ENCODE peak calls at places on chromosomes 12 and 14, in seven cellular contexts. T, Z, U, F, O, Y and X are unnamed samples.

GRCh38 chr12:85688837-85689236 is 147.4 kb downstream of the RASSF9 start:
- DNase-seq in T (no peak), Z (no peak), U (no peak), F (peak), O (peak), Y (no peak), X (no peak)

GRCh38 chr14:61332658-61333029 is 11.3 kb downstream of the PRKCH start:
- DNase-seq in T (no peak), Z (no peak), U (no peak), F (no peak), O (no peak), Y (no peak), X (no peak)

GRCh38 chr14:74554742-74555362 is 57.2 kb downstream of the LTBP2 start:
- DNase-seq in T (no peak), Z (no peak), U (no peak), F (no peak), O (no peak), Y (no peak), X (no peak)

GRCh38 chr12:121214171-121214777 is 4.3 kb downstream of the P2RX4 start:
- DNase-seq in T (no peak), Z (no peak), U (no peak), F (peak), O (no peak), Y (peak), X (no peak)

GRCh38 chr12:121175383-121176119 is 34.4 kb upstream of the P2RX4 start:
- DNase-seq in T (no peak), Z (no peak), U (no peak), F (peak), O (no peak), Y (no peak), X (no peak)

GRCh38 chr14:97777622-97778021 is 980.4 kb downstream of the VRK1 start:
- DNase-seq in T (no peak), Z (no peak), U (no peak), F (no peak), O (no peak), Y (no peak), X (no peak)

GRCh38 chr12:132710062-132710421 is 600 bp upstream of the PGAM5 start:
- DNase-seq in T (no peak), Z (no peak), U (no peak), F (no peak), O (no peak), Y (no peak), X (no peak)

GRCh38 chr12:44869503-44869902 is 6.6 kb downstream of the NELL2 start:
- DNase-seq in T (no peak), Z (no peak), U (no peak), F (no peak), O (no peak), Y (no peak), X (no peak)

GRCh38 chr12:92987846-92988621 is 58.9 kb upstream of the EEA1 start:
- DNase-seq in T (no peak), Z (no peak), U (no peak), F (no peak), O (no peak), Y (no peak), X (no peak)

GRCh38 chr12:26891704-26892103 is 46.1 kb downstream of the INTS13 start:
- DNase-seq in T (no peak), Z (no peak), U (no peak), F (no peak), O (no peak), Y (no peak), X (no peak)

GRCh38 chr12:132389526-132390286 is 60.3 kb upstream of the GALNT9 start:
- DNase-seq in T (no peak), Z (no peak), U (no peak), F (no peak), O (no peak), Y (no peak), X (no peak)

GRCh38 chr12:116142936-116143882 is 134.3 kb downstream of the MED13L start:
- DNase-seq in T (no peak), Z (no peak), U (no peak), F (peak), O (no peak), Y (peak), X (peak)

GRCh38 chr12:89162704-89163261 is 189.5 kb downstream of the DUSP6 start:
- DNase-seq in T (peak), Z (peak), U (no peak), F (peak), O (no peak), Y (peak), X (peak)

GRCh38 chr12:132159555-132160003 is 15.3 kb downstream of the NOC4L start:
- DNase-seq in T (no peak), Z (no peak), U (no peak), F (no peak), O (peak), Y (no peak), X (no peak)

GRCh38 chr12:50221228-50222008 is 54.2 kb upstream of the CERS5 start:
- DNase-seq in T (peak), Z (no peak), U (no peak), F (peak), O (no peak), Y (peak), X (peak)

GRCh38 chr14:38526841-38527501 is 271.1 kb upstream of the CLEC14A start:
- DNase-seq in T (no peak), Z (no peak), U (no peak), F (no peak), O (no peak), Y (no peak), X (no peak)

GRCh38 chr12:70052931-70053497 is 190.2 kb upstream of the CNOT2 start:
- DNase-seq in T (no peak), Z (no peak), U (no peak), F (peak), O (peak), Y (peak), X (peak)

GRCh38 chr14:105378873-105379685 is 19.3 kb upstream of the TEX22 start:
- DNase-seq in T (no peak), Z (no peak), U (no peak), F (no peak), O (no peak), Y (no peak), X (no peak)

GRCh38 chr12:27554421-27555186 is 30.6 kb downstream of the PPFIBP1 start:
- DNase-seq in T (no peak), Z (peak), U (no peak), F (no peak), O (no peak), Y (peak), X (no peak)

GRCh38 chr14:21104448-21105060 is 3.7 kb downstream of the TMEM253 start:
- DNase-seq in T (no peak), Z (peak), U (peak), F (peak), O (peak), Y (peak), X (peak)

GRCh38 chr14:93064411-93065271 is 51.1 kb downstream of the ITPK1 start:
- DNase-seq in T (no peak), Z (no peak), U (no peak), F (no peak), O (no peak), Y (peak), X (no peak)

GRCh38 chr14:59275668-59276067 is 87.2 kb downstream of the DAAM1 start:
- DNase-seq in T (peak), Z (no peak), U (no peak), F (peak), O (no peak), Y (peak), X (peak)

GRCh38 chr14:61107148-61107641 is 126.2 kb downstream of the SLC38A6 start:
- DNase-seq in T (no peak), Z (no peak), U (no peak), F (peak), O (no peak), Y (no peak), X (no peak)

GRCh38 chr12:114933428-114934160 is 249.6 kb upstream of the TBX3 start:
- DNase-seq in T (peak), Z (no peak), U (no peak), F (peak), O (no peak), Y (peak), X (peak)

GRCh38 chr14:67441672-67442071 is 29.7 kb upstream of the PLEK2 start:
- DNase-seq in T (no peak), Z (no peak), U (no peak), F (no peak), O (no peak), Y (no peak), X (no peak)